ENCODE peak calls at places on chromosomes 12 and 14, in ten cellular contexts. R, S, A, K, U, I, G, F, P and Y are unnamed samples.
A peak's percentile ranks its signal among the peaks of the same experiment; 100 is the strongest.

GRCh38 chr14:24952851-24953666 is 96.9 kb downstream of the STXBP6 start:
- DNase-seq in R (no peak), S (no peak), A (no peak), K (no peak), U (peak; percentile 81), I (peak; percentile 78), G (no peak), F (no peak), P (no peak), Y (no peak)

GRCh38 chr14:28870033-28870564 is 103.5 kb downstream of the FOXG1 start:
- DNase-seq in R (no peak), S (no peak), A (no peak), K (no peak), U (no peak), I (no peak), G (no peak), F (no peak), P (no peak), Y (no peak)

GRCh38 chr14:88695873-88696272 is 96.9 kb downstream of the EML5 start:
- DNase-seq in R (no peak), S (no peak), A (no peak), K (no peak), U (no peak), I (no peak), G (no peak), F (no peak), P (no peak), Y (no peak)

GRCh38 chr12:83823386-83824045 is 1089.1 kb downstream of the SLC6A15 start:
- DNase-seq in R (no peak), S (peak; percentile 78), A (peak; percentile 64), K (peak; percentile 44), U (peak; percentile 27), I (peak; percentile 84), G (peak; percentile 63), F (no peak), P (peak; percentile 21), Y (no peak)

GRCh38 chr12:34396006-34396860 is 373.9 kb downstream of the ALG10 start:
- DNase-seq in R (peak; percentile 28), S (peak; percentile 3), A (peak; percentile 67), K (no peak), U (no peak), I (no peak), G (peak; percentile 7), F (peak; percentile 3), P (peak; percentile 3), Y (peak; percentile 20)

GRCh38 chr12:100199023-100199346 is 1.6 kb upstream of the ACTR6 start:
- DNase-seq in R (no peak), S (no peak), A (no peak), K (no peak), U (no peak), I (no peak), G (no peak), F (no peak), P (no peak), Y (no peak)

GRCh38 chr12:115799610-115800009 is 477.9 kb downstream of the MED13L start:
- DNase-seq in R (no peak), S (no peak), A (no peak), K (no peak), U (no peak), I (no peak), G (no peak), F (no peak), P (no peak), Y (no peak)

GRCh38 chr12:31591308-31591901 is 469 bp upstream of the DENND5B start:
- DNase-seq in R (peak; percentile 62), S (no peak), A (no peak), K (no peak), U (no peak), I (peak; percentile 32), G (no peak), F (peak; percentile 6), P (peak; percentile 29), Y (no peak)

GRCh38 chr14:98705826-98706225 is 566.2 kb downstream of the BCL11B start:
- DNase-seq in R (no peak), S (no peak), A (no peak), K (no peak), U (no peak), I (no peak), G (no peak), F (no peak), P (no peak), Y (no peak)

GRCh38 chr12:101001669-101002068 is 207.1 kb downstream of the ANO4 start:
- DNase-seq in R (no peak), S (no peak), A (no peak), K (no peak), U (no peak), I (no peak), G (no peak), F (no peak), P (no peak), Y (no peak)

GRCh38 chr12:104909761-104910160 is 48.3 kb downstream of the SLC41A2 start:
- DNase-seq in R (no peak), S (no peak), A (no peak), K (no peak), U (no peak), I (no peak), G (no peak), F (no peak), P (no peak), Y (no peak)

GRCh38 chr14:88618476-88618875 is 55.6 kb downstream of the ZC3H14 start:
- DNase-seq in R (no peak), S (no peak), A (no peak), K (no peak), U (no peak), I (peak; percentile 41), G (no peak), F (no peak), P (no peak), Y (no peak)

GRCh38 chr12:115507951-115508722 is 769.4 kb downstream of the MED13L start:
- DNase-seq in R (no peak), S (peak; percentile 79), A (no peak), K (no peak), U (peak; percentile 94), I (peak; percentile 95), G (no peak), F (no peak), P (peak; percentile 7), Y (peak; percentile 22)

GRCh38 chr14:58298880-58299664 is 717 bp downstream of the ARID4A start:
- DNase-seq in R (peak; percentile 74), S (peak; percentile 67), A (peak; percentile 91), K (no peak), U (no peak), I (peak; percentile 53), G (peak; percentile 30), F (peak; percentile 29), P (peak; percentile 45), Y (no peak)

GRCh38 chr14:68922201-68922613 is 56.9 kb downstream of the ACTN1 start:
- DNase-seq in R (no peak), S (no peak), A (no peak), K (no peak), U (no peak), I (no peak), G (no peak), F (no peak), P (no peak), Y (no peak)

GRCh38 chr14:68926236-68926635 is 52.9 kb downstream of the ACTN1 start:
- DNase-seq in R (no peak), S (no peak), A (no peak), K (no peak), U (no peak), I (peak; percentile 43), G (no peak), F (no peak), P (no peak), Y (no peak)

GRCh38 chr14:68925373-68925772 is 53.7 kb downstream of the ACTN1 start:
- DNase-seq in R (no peak), S (no peak), A (no peak), K (no peak), U (no peak), I (no peak), G (no peak), F (no peak), P (no peak), Y (no peak)

GRCh38 chr14:68922886-68923285 is 56.2 kb downstream of the ACTN1 start:
- DNase-seq in R (no peak), S (no peak), A (no peak), K (no peak), U (no peak), I (no peak), G (no peak), F (no peak), P (no peak), Y (no peak)

GRCh38 chr14:68924392-68925158 is 54.5 kb downstream of the ACTN1 start:
- DNase-seq in R (no peak), S (no peak), A (no peak), K (no peak), U (peak; percentile 80), I (peak; percentile 13), G (no peak), F (no peak), P (no peak), Y (no peak)
- TF ChIP-seq POLR2AphosphoS5 in R (no peak), S (no peak), A (no peak), K (no peak), U (no peak), I (no peak), G (no peak), F (peak; percentile 44), P (peak; percentile 8), Y (no peak)

DNA sequence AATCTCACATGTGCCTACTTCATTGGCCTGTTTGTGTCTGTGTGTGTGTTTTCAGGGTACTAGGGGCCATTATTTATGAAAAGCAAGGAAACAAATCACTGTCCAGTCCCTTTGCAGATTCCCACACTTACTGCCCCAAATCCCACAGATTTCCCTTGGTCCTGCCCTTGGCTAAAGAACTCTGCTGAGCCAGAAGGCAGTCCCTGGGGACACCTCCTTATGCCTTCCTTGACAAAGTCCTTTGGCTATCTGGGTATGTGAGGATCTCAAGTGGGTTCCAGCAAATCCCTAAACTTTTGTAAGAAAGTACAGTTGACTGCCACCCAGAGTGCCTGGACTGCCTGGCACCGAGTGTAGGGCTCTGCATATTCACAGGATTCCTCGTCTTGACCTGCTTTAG is 388.0 kb downstream of the BCAT1 start:
- DNase-seq in R (no peak), S (no peak), A (no peak), K (no peak), U (no peak), I (peak; percentile 17), G (no peak), F (no peak), P (no peak), Y (no peak)
- H3K4me3 ChIP-seq in R (peak overlapping the region; percentile 67), S (peak overlapping the region; percentile 90), A (no peak overlapping the region), K (no peak overlapping the region), U (no peak overlapping the region), I (peak overlapping the region; percentile 89), G (peak overlapping the region; percentile 90), F (peak overlapping the region; percentile 48), P (peak overlapping the region; percentile 93), Y (peak overlapping the region; percentile 74)

GRCh38 chr12:9204380-9204779 is 3.8 kb downstream of the PZP start:
- DNase-seq in R (no peak), S (no peak), A (no peak), K (no peak), U (no peak), I (no peak), G (no peak), F (no peak), P (no peak), Y (no peak)
- H3K27ac ChIP-seq in R (no peak overlapping the region), S (no peak overlapping the region), A (no peak overlapping the region), K (no peak overlapping the region), U (no peak overlapping the region), I (no peak overlapping the region), G (no peak overlapping the region), F (no peak overlapping the region), P (no peak overlapping the region), Y (no peak overlapping the region)

DNA sequence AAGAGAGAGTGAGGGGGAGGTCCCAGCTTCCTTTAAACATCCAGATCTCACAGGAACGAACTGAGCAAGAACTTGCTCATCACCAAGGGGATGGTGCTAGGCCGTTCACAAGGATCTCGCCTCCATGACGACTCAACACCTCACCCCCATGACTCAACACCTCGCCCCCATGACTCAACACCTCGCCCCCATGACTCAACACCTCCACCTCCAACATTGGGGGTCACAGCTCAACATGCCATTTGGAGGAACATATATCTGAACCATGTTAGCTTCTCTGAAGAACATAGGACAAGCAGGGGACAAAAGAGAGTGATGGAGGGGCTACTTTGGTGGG is 66.0 kb upstream of the LHX5 start:
- DNase-seq in R (no peak), S (no peak), A (no peak), K (no peak), U (no peak), I (no peak), G (no peak), F (no peak), P (no peak), Y (no peak)
- TF ChIP-seq POLR2AphosphoS5 in R (no peak), S (no peak), A (no peak), K (no peak), U (no peak), I (no peak), G (no peak), F (no peak), P (no peak), Y (no peak)